ENCODE peak calls at places on chromosomes 7 and 10, in six cellular contexts. P is Peyer's patch, E is HS-5, Z is iris pigment epithelial cell, K is transverse colon, U is hippocampal formation. O is an unnamed sample.

GRCh38 chr10:12615296-12616220 is 266.2 kb downstream of the CAMK1D start:
- DNase-seq in P (no peak), E (no peak), Z (no peak), K (no peak), U (no peak), O (no peak)

GRCh38 chr10:25068152-25069058 is 52.0 kb downstream of the THNSL1 start:
- DNase-seq in P (no peak), E (peak; percentile 52), Z (peak; percentile 26), K (no peak), U (peak; percentile 31), O (no peak)

GRCh38 chr10:125057158-125058001 is 103.0 kb downstream of the CTBP2 start:
- DNase-seq in P (peak; percentile 55), E (peak; percentile 83), Z (peak; percentile 94), K (peak; percentile 60), U (peak; percentile 93), O (no peak)

GRCh38 chr7:113562242-113562641 is 356.6 kb downstream of the PPP1R3A start:
- DNase-seq in P (no peak), E (no peak), Z (no peak), K (no peak), U (no peak), O (no peak)

GRCh38 chr10:118568327-118568848 is 27.1 kb downstream of the PRLHR start:
- DNase-seq in P (no peak), E (peak; percentile 44), Z (peak; percentile 37), K (peak; percentile 35), U (peak; percentile 45), O (no peak)

GRCh38 chr10:24235471-24235870 is 26.5 kb downstream of the KIAA1217 start:
- DNase-seq in P (no peak), E (no peak), Z (no peak), K (no peak), U (no peak), O (no peak)

GRCh38 chr7:148927141-148927540 is 43.0 kb upstream of the EZH2 start:
- DNase-seq in P (no peak), E (no peak), Z (no peak), K (no peak), U (no peak), O (no peak)

GRCh38 chr7:143248781-143249354 is 14.4 kb upstream of the GSTK1 start:
- DNase-seq in P (peak; percentile 63), E (no peak), Z (peak; percentile 62), K (peak; percentile 32), U (no peak), O (no peak)

GRCh38 chr10:6385683-6386082 is 183.0 kb downstream of the PFKFB3 start:
- DNase-seq in P (no peak), E (no peak), Z (peak; percentile 55), K (no peak), U (no peak), O (no peak)

GRCh38 chr7:78939669-78940068 is 513.8 kb downstream of the MAGI2 start:
- DNase-seq in P (no peak), E (no peak), Z (peak; percentile 7), K (no peak), U (no peak), O (no peak)

GRCh38 chr10:11149499-11149898 is 131.8 kb downstream of the CELF2 start:
- DNase-seq in P (no peak), E (no peak), Z (no peak), K (no peak), U (no peak), O (no peak)

GRCh38 chr10:60916025-60916424 is 28.0 kb downstream of the RHOBTB1 start:
- DNase-seq in P (no peak), E (no peak), Z (no peak), K (no peak), U (no peak), O (no peak)

GRCh38 chr7:43700059-43700501 is 29.2 kb downstream of the COA1 start:
- DNase-seq in P (no peak), E (peak; percentile 70), Z (peak; percentile 78), K (no peak), U (peak; percentile 75), O (no peak)

GRCh38 chr7:429828-430180 is 89.8 kb downstream of the PDGFA start:
- DNase-seq in P (no peak), E (no peak), Z (no peak), K (no peak), U (no peak), O (no peak)

GRCh38 chr10:79361721-79362397 is 14.6 kb downstream of the PPIF start:
- DNase-seq in P (no peak), E (no peak), Z (peak; percentile 42), K (no peak), U (no peak), O (no peak)

GRCh38 chr10:20004087-20004523 is 187.9 kb downstream of the PLXDC2 start:
- DNase-seq in P (no peak), E (no peak), Z (peak; percentile 72), K (peak; percentile 28), U (peak; percentile 32), O (peak; percentile 6)

GRCh38 chr10:117165557-117166419 is 27.7 kb upstream of the VAX1 start:
- DNase-seq in P (peak; percentile 56), E (no peak), Z (peak; percentile 47), K (peak; percentile 29), U (no peak), O (no peak)

GRCh38 chr10:43124574-43125273 is 13.5 kb upstream of the CSGALNACT2 start:
- DNase-seq in P (no peak), E (no peak), Z (no peak), K (peak; percentile 6), U (no peak), O (no peak)

GRCh38 chr10:112389147-112389822 is 15.4 kb downstream of the ACSL5 start:
- DNase-seq in P (no peak), E (peak; percentile 58), Z (peak; percentile 53), K (no peak), U (no peak), O (peak; percentile 44)

GRCh38 chr10:31011017-31011659 is 20.5 kb downstream of the ZNF438 start:
- DNase-seq in P (no peak), E (no peak), Z (no peak), K (no peak), U (no peak), O (no peak)

GRCh38 chr10:112904000-112904399 is 46.0 kb upstream of the TCF7L2 start:
- DNase-seq in P (no peak), E (no peak), Z (peak; percentile 87), K (no peak), U (no peak), O (no peak)

GRCh38 chr7:106110238-106110560 is 1.9 kb downstream of the SYPL1 start:
- DNase-seq in P (no peak), E (no peak), Z (peak; percentile 9), K (no peak), U (no peak), O (no peak)

GRCh38 chr7:25894002-25894901 is 257.7 kb upstream of the NFE2L3 start:
- DNase-seq in P (no peak), E (no peak), Z (no peak), K (peak; percentile 71), U (no peak), O (no peak)

GRCh38 chr7:151801291-151801690 is 75.6 kb downstream of the PRKAG2 start:
- DNase-seq in P (peak; percentile 28), E (no peak), Z (no peak), K (no peak), U (no peak), O (no peak)